ENCODE peak calls at places on chromosome 1, in nine cellular contexts. One of them, this sample, is unnamed.

GRCh38 chr1:198064181-198064580 is 92.6 kb upstream of the NEK7 start:
- DNase-seq in ELF-1: no peak
- DNase-seq in heart left ventricle: no peak
- DNase-seq in IMR-90: peak; percentile 16
- DNase-seq in GM12892: no peak
- DNase-seq in adrenal gland: no peak
- DNase-seq in fibroblast of lung: no peak
- DNase-seq in left ventricle myocardium inferior: no peak
- DNase-seq in foreskin fibroblast: peak; percentile 16
- DNase-seq in this sample: no peak

GRCh38 chr1:63622847-63623566 is 29.8 kb downstream of the PGM1 start:
- DNase-seq in heart left ventricle: no peak
- DNase-seq in GM12892: no peak
- DNase-seq in adrenal gland: no peak
- DNase-seq in ELF-1: no peak
- DNase-seq in fibroblast of lung: no peak
- DNase-seq in left ventricle myocardium inferior: no peak
- DNase-seq in IMR-90: no peak
- DNase-seq in foreskin fibroblast: no peak
- DNase-seq in this sample: no peak

GRCh38 chr1:168271636-168272035 is 9.0 kb upstream of the TBX19 start:
- DNase-seq in IMR-90: no peak
- DNase-seq in GM12892: no peak
- DNase-seq in fibroblast of lung: no peak
- DNase-seq in ELF-1: no peak
- DNase-seq in adrenal gland: no peak
- DNase-seq in foreskin fibroblast: no peak
- DNase-seq in left ventricle myocardium inferior: no peak
- DNase-seq in heart left ventricle: no peak
- DNase-seq in this sample: no peak

GRCh38 chr1:96632045-96632664 is 89.4 kb upstream of the PTBP2 start:
- DNase-seq in GM12892: no peak
- DNase-seq in left ventricle myocardium inferior: no peak
- DNase-seq in IMR-90: no peak
- DNase-seq in heart left ventricle: no peak
- DNase-seq in adrenal gland: no peak
- DNase-seq in fibroblast of lung: no peak
- DNase-seq in ELF-1: no peak
- DNase-seq in foreskin fibroblast: no peak
- DNase-seq in this sample: no peak

GRCh38 chr1:49163041-49163440 is 386.4 kb upstream of the BEND5 start:
- DNase-seq in foreskin fibroblast: peak; percentile 1
- DNase-seq in IMR-90: no peak
- DNase-seq in GM12892: no peak
- DNase-seq in ELF-1: no peak
- DNase-seq in fibroblast of lung: no peak
- DNase-seq in left ventricle myocardium inferior: no peak
- DNase-seq in adrenal gland: no peak
- DNase-seq in heart left ventricle: no peak
- DNase-seq in this sample: no peak

GRCh38 chr1:39960461-39960958 is 5.6 kb downstream of the MFSD2A start:
- DNase-seq in GM12892: peak; percentile 55
- DNase-seq in foreskin fibroblast: no peak
- DNase-seq in fibroblast of lung: no peak
- DNase-seq in IMR-90: no peak
- DNase-seq in heart left ventricle: peak; percentile 55
- DNase-seq in adrenal gland: no peak
- DNase-seq in ELF-1: no peak
- DNase-seq in left ventricle myocardium inferior: peak; percentile 27
- DNase-seq in this sample: peak; percentile 54

GRCh38 chr1:212255705-212256307 is 29.4 kb upstream of the PPP2R5A start:
- DNase-seq in adrenal gland: no peak
- DNase-seq in foreskin fibroblast: no peak
- DNase-seq in IMR-90: no peak
- DNase-seq in left ventricle myocardium inferior: no peak
- DNase-seq in fibroblast of lung: peak; percentile 5
- DNase-seq in GM12892: no peak
- DNase-seq in heart left ventricle: no peak
- DNase-seq in ELF-1: no peak
- DNase-seq in this sample: no peak

GRCh38 chr1:101199637-101199982 is 37.2 kb upstream of the S1PR1 start:
- DNase-seq in adrenal gland: no peak
- DNase-seq in IMR-90: no peak
- DNase-seq in foreskin fibroblast: no peak
- DNase-seq in ELF-1: no peak
- DNase-seq in fibroblast of lung: no peak
- DNase-seq in heart left ventricle: no peak
- DNase-seq in GM12892: no peak
- DNase-seq in left ventricle myocardium inferior: no peak
- DNase-seq in this sample: no peak

GRCh38 chr1:91736146-91736998 is 149.6 kb downstream of the TGFBR3 start:
- DNase-seq in left ventricle myocardium inferior: no peak
- DNase-seq in GM12892: no peak
- DNase-seq in IMR-90: peak; percentile 58
- DNase-seq in fibroblast of lung: peak; percentile 79
- DNase-seq in adrenal gland: peak; percentile 45
- DNase-seq in ELF-1: no peak
- DNase-seq in heart left ventricle: no peak
- DNase-seq in foreskin fibroblast: no peak
- DNase-seq in this sample: no peak

GRCh38 chr1:205270271-205270670 is 42.5 kb downstream of the TMCC2 start:
- DNase-seq in left ventricle myocardium inferior: no peak
- DNase-seq in IMR-90: no peak
- DNase-seq in adrenal gland: no peak
- DNase-seq in heart left ventricle: no peak
- DNase-seq in foreskin fibroblast: no peak
- DNase-seq in GM12892: no peak
- DNase-seq in fibroblast of lung: no peak
- DNase-seq in ELF-1: no peak
- DNase-seq in this sample: no peak

GRCh38 chr1:11505591-11506538 is 26.9 kb downstream of the DISP3 start:
- DNase-seq in foreskin fibroblast: no peak
- DNase-seq in left ventricle myocardium inferior: no peak
- DNase-seq in IMR-90: no peak
- DNase-seq in ELF-1: no peak
- DNase-seq in adrenal gland: no peak
- DNase-seq in heart left ventricle: no peak
- DNase-seq in fibroblast of lung: no peak
- DNase-seq in GM12892: no peak
- DNase-seq in this sample: no peak

This sample was measured in GM12891.